ENCODE peak calls at places on chromosomes 1 and 21, in ten cellular contexts. Z, H, A, I, J, M, P, S, D and B are unnamed samples.

GRCh38 chr1:84060781-84061180 is 61.8 kb upstream of the TTLL7 start:
- DNase-seq in P (no peak), J (no peak), M (no peak), I (no peak), H (no peak), A (no peak), Z (no peak), S (no peak), D (no peak), B (no peak)

GRCh38 chr21:38796426-38796825 is 9.3 kb upstream of the ETS2 start:
- DNase-seq in I (no peak), D (no peak), P (no peak), S (no peak), A (no peak), J (no peak), Z (no peak), H (no peak), M (peak), B (no peak)

GRCh38 chr1:180533571-180533987 is 25.2 kb upstream of the OVAAL start:
- DNase-seq in H (peak), P (peak), A (peak), D (peak), J (peak), Z (peak), S (no peak), M (peak), I (peak), B (peak)

GRCh38 chr1:210330279-210330866 is 1.7 kb downstream of the HHAT start:
- DNase-seq in A (no peak), S (no peak), J (no peak), D (no peak), H (no peak), P (no peak), Z (no peak), I (no peak), M (no peak), B (no peak)

GRCh38 chr1:203672354-203672753 is 45.7 kb downstream of the ATP2B4 start:
- DNase-seq in M (no peak), D (peak), H (no peak), P (peak), A (peak), S (peak), J (no peak), I (no peak), Z (no peak), B (peak)

GRCh38 chr1:1068374-1069060 is 5.6 kb downstream of the RNF223 start:
- DNase-seq in Z (peak), D (no peak), I (no peak), J (peak), A (no peak), S (no peak), H (peak), M (peak), P (peak), B (no peak)

GRCh38 chr1:207807395-207808321 is 55.8 kb downstream of the CD46 start:
- DNase-seq in J (no peak), M (no peak), Z (no peak), H (no peak), S (no peak), P (no peak), I (no peak), A (no peak), D (peak), B (peak)

GRCh38 chr1:1432951-1433803 is 2.3 kb upstream of the VWA1 start:
- DNase-seq in I (peak), D (no peak), Z (no peak), P (peak), H (peak), A (peak), M (peak), J (peak), S (no peak), B (peak)

GRCh38 chr1:24898152-24898908 is 31.7 kb downstream of the RUNX3 start:
- DNase-seq in P (peak), D (no peak), J (peak), M (peak), Z (no peak), S (no peak), A (peak), H (peak), I (no peak), B (no peak)

DNA sequence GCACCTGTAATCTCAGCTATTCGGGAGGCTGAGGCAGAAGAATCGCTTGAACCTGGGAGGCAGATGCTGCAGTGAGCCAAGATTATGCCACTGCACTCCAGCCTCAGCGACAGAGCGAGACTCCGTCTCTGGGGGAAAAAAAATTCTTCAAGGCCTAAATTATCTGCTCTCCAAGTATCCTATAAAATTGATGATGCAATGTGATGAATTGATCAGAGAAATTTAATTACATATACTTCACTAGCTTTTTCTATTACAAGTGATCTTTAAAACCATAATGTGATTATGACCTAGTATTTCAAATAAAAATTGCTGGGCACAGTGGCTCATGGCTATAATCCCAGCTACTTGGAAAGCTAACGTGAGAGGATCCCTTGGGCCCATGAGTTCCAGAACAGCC is 43.7 kb downstream of the ARID4B start:
- DNase-seq in I (no peak), H (no peak), M (no peak), S (no peak), A (no peak), D (no peak), Z (no peak), P (no peak), J (no peak), B (no peak)
- TF ChIP-seq CTCF in I (no peak), H (no peak), M (no peak), S (no peak), A (no peak), D (no peak), Z (no peak), P (no peak), J (no peak), B (no peak)

DNA sequence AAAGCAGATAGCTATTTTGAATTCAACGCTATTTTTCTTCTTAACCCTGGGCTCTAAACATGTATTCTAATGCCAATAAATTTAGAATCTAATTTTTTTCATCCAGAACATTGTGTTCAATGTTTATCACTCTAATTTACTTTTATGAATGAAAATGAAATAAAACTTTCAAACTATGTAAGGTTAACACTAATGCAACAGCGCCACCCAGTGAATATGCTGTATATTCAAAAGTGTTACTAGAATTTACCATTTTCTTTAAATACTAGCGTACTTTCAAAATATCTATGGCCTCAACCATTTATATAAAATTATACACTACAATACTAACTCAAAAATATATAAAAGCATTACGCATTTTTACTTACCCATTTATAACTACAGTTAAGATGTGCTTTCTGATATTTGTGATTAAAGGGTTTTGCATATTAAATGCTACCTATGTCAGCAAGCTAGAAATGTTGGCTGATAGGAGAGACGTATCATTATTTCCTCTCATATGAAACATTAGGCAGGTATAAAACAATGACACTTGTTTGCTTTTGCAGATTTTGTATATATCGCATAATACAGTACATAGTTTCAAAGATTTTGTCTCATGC is 5.9 kb upstream of the NUF2 start:
- DNase-seq in S (peak), H (no peak), I (no peak), J (peak), Z (no peak), P (peak), A (peak), M (peak), D (no peak), B (no peak)
- TF ChIP-seq CTCF in S (peak), H (peak), I (peak), J (peak), Z (peak), P (peak), A (peak), M (peak), D (peak), B (peak)

GRCh38 chr1:54501849-54502248 is 46.2 kb upstream of the ACOT11 start:
- DNase-seq in M (no peak), Z (no peak), P (no peak), I (no peak), D (no peak), A (no peak), J (no peak), H (no peak), S (no peak), B (no peak)

GRCh38 chr1:54500030-54500389 is 48.0 kb upstream of the ACOT11 start:
- DNase-seq in I (no peak), J (no peak), A (no peak), S (no peak), P (no peak), Z (no peak), M (no peak), H (peak), D (no peak), B (no peak)

GRCh38 chr1:54498383-54499096 is 49.5 kb upstream of the ACOT11 start:
- DNase-seq in D (no peak), A (no peak), S (no peak), J (no peak), I (no peak), P (peak), H (no peak), M (no peak), Z (no peak), B (no peak)

GRCh38 chr1:54497338-54497737 is 50.7 kb upstream of the ACOT11 start:
- DNase-seq in A (no peak), Z (no peak), I (no peak), M (no peak), S (no peak), P (no peak), J (no peak), D (no peak), H (no peak), B (no peak)

GRCh38 chr1:54499097-54500029 is 48.7 kb upstream of the ACOT11 start:
- DNase-seq in I (no peak), A (peak), D (no peak), M (peak), J (no peak), H (peak), Z (no peak), S (no peak), P (peak), B (no peak)
- TF ChIP-seq CTCF in I (peak), A (peak), D (no peak), M (no peak), J (no peak), H (peak), Z (peak), S (peak), P (peak), B (no peak)

DNA sequence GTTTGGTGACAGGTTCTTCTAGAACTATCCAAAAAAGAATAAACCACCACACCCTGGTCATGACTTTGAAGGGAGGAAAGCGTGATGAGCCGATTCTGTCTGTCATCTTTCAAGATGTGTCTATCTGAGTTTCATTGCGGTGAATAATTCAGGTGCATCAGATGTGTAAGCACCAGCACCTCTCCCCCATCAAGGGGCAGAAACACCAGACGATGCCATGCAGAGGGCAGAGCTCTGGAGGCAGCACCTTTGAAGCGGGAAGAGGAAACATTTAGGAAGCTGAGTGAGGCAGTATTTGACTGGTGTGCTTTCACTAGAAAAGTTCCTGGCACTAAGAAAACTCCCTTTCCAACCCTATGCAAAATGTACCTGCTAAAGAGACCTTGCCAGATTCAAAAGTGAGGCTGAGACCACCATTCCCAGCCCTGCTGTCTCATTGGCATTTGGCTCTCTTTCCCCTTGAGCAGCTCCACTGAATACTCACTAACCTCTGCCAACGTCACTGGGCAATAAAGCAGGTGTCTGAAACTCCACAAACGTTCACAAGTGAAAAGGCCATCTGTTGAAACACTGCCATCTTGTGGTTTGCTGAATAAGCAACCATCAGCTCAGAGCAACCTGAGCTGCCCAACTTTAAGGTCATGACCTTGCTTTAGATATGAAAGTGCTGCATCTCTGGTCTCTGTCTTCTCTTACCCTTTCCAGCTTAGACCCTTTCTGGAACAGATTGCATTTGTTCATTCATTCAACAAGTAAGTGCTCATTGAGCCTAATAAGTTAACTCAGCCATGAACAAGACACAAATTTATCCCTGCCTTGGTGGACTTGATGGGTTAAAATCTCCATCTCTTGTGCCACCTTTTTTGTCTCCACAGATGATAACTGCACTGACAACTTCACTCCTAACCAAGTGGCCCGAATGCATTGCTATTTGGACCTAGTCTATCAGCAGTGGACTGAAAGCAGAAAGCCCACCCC is 228.6 kb downstream of the PAPPA2 start:
- DNase-seq in P (peak), D (peak), J (peak), Z (peak), M (peak), S (peak), A (peak), I (no peak), H (peak), B (no peak)
- TF ChIP-seq CTCF in P (peak), D (peak), J (peak), Z (peak), M (peak), S (peak), A (peak), I (peak), H (peak), B (peak)

GRCh38 chr1:68346192-68346808 is 103.5 kb downstream of the RPE65 start:
- DNase-seq in A (no peak), Z (no peak), J (peak), H (no peak), S (no peak), I (no peak), P (peak), M (no peak), D (no peak), B (no peak)
- TF ChIP-seq CTCF in A (peak), Z (peak), J (no peak), H (peak), S (peak), I (peak), P (peak), M (peak), D (peak), B (peak)

GRCh38 chr1:8817413-8818324 is at the start of gene RERE:
- DNase-seq in D (peak), J (peak), P (peak), Z (peak), M (peak), I (peak), H (peak), A (peak), S (peak), B (peak)
- TF ChIP-seq CTCF in D (no peak), J (no peak), P (no peak), Z (no peak), M (no peak), I (no peak), H (no peak), A (peak), S (no peak), B (no peak)

GRCh38 chr1:108570128-108570527 is 10.2 kb downstream of the EEIG2 start:
- DNase-seq in I (no peak), P (peak), D (no peak), S (no peak), A (no peak), Z (no peak), M (no peak), J (peak), H (peak), B (no peak)
- TF ChIP-seq CTCF in I (peak), P (peak), D (no peak), S (peak), A (peak), Z (peak), M (no peak), J (no peak), H (peak), B (peak)

DNA sequence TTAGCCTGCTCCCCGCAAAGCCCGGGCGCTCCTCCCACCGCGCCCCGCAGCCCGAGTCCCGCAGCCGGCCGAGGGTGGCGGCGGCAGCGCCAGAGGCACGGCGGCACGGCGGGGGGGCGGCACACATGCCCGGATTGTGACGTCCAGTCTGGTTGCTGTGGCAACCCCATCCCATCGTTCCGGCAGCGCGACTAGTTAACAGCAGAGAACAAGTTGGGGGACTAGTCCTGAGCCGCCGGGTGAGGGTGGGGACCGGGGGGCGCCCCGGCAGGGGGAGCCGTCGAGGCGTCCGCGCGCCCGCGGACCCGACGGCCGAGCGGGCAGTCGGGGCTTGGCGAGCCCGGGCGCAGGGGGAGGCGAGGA is at the start of gene CHD5:
- DNase-seq in S (no peak), M (peak), J (no peak), H (peak), D (no peak), Z (no peak), A (no peak), I (no peak), P (peak), B (no peak)
- TF ChIP-seq CTCF in S (no peak), M (no peak), J (no peak), H (peak), D (no peak), Z (no peak), A (peak), I (no peak), P (peak), B (no peak)

GRCh38 chr1:8165595-8166360 is 139.7 kb upstream of the ERRFI1 start:
- DNase-seq in D (peak), A (no peak), P (no peak), S (no peak), Z (no peak), M (no peak), I (no peak), H (peak), J (no peak), B (no peak)
- TF ChIP-seq CTCF in D (peak), A (peak), P (peak), S (no peak), Z (no peak), M (no peak), I (no peak), H (peak), J (no peak), B (no peak)

DNA sequence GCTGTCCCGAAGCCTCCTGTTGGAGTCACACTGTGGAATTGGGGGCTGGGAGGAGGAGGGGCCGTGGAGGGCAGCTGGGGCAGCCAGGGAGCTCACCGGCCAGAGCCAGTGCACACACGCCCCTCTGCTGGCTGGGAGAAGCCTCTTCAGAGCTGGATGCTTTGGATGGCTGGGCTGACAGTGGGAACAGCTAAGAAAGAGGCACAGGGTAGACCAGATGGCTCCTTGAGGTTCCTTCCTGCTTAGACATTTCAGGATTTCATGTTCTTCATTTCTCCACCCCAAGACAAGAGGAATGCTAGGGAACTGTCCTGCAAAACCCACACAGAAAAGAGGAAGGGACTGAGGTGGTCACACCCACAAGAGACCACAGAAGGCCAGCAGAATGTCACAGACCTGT is 254.8 kb upstream of the VAMP3 start:
- DNase-seq in J (no peak), S (no peak), H (peak), D (no peak), A (no peak), I (no peak), M (no peak), P (peak), Z (no peak), B (peak)
- TF ChIP-seq CTCF in J (no peak), S (no peak), H (peak), D (no peak), A (no peak), I (peak), M (no peak), P (peak), Z (no peak), B (no peak)